ENCODE peak calls at places on chromosomes 12 and 14, in ten cellular contexts. A is astrocyte of the spinal cord, J is cardiac fibroblast, K is lower lobe of right lung, O is pancreas, M is brain microvascular endothelial cell, I is fibroblast of lung, N is fibroblast of mammary gland, Z is stomach, W is endodermal cell. E is an unnamed sample.

GRCh38 chr14:77203611-77204456 is 22.2 kb downstream of the TMEM63C start:
- DNase-seq in W (peak), J (peak), I (no peak), K (no peak), Z (no peak), M (no peak), N (no peak), A (no peak), O (no peak), E (no peak)

GRCh38 chr14:76904100-76904739 is 78.0 kb downstream of the LRRC74A start:
- DNase-seq in M (peak), N (peak), J (peak), I (peak), A (peak), O (no peak), K (no peak), Z (no peak), W (no peak), E (no peak)

GRCh38 chr12:75852143-75852542 is 179.4 kb downstream of the PHLDA1 start:
- DNase-seq in N (peak), O (no peak), A (no peak), W (no peak), K (no peak), Z (no peak), M (no peak), J (no peak), I (no peak), E (no peak)

GRCh38 chr14:23141706-23142467 is 22.8 kb upstream of the CEBPE start:
- DNase-seq in Z (peak), M (peak), I (peak), A (peak), W (no peak), N (peak), K (peak), O (peak), J (peak), E (no peak)

GRCh38 chr14:56650075-56650474 is 70.5 kb downstream of the TMEM260 start:
- DNase-seq in N (no peak), A (no peak), Z (no peak), J (peak), O (no peak), W (no peak), I (no peak), M (no peak), K (no peak), E (no peak)

GRCh38 chr12:87930033-87930432 is 99.2 kb downstream of the C12orf50 start:
- DNase-seq in M (peak), I (peak), J (peak), W (no peak), O (no peak), N (peak), Z (no peak), K (no peak), A (peak), E (no peak)

GRCh38 chr14:36057452-36058142 is 118.9 kb downstream of the PTCSC3 start:
- DNase-seq in W (no peak), J (no peak), A (peak), O (no peak), M (no peak), Z (no peak), N (peak), I (no peak), K (no peak), E (no peak)

GRCh38 chr12:21774358-21775129 is at the start of gene KCNJ8:
- DNase-seq in Z (peak), J (peak), I (peak), O (peak), A (peak), M (peak), N (peak), K (peak), W (peak), E (no peak)

GRCh38 chr12:57089259-57090245 is 638 bp downstream of the NAB2 start:
- DNase-seq in W (peak), N (peak), O (peak), I (peak), Z (peak), K (peak), J (peak), M (peak), A (peak), E (no peak)

GRCh38 chr14:34732802-34733201 is 18.4 kb upstream of the CFL2 start:
- DNase-seq in A (no peak), M (no peak), I (no peak), O (no peak), J (no peak), N (no peak), Z (no peak), K (no peak), W (no peak), E (no peak)

GRCh38 chr14:49187799-49188198 is 398.4 kb downstream of the RPS29 start:
- DNase-seq in N (no peak), W (no peak), A (no peak), M (no peak), I (no peak), K (no peak), O (no peak), Z (no peak), J (no peak), E (no peak)

GRCh38 chr12:47079365-47079893 is at the start of gene PCED1B:
- DNase-seq in N (peak), M (peak), O (peak), A (peak), J (peak), I (peak), K (peak), W (peak), Z (peak), E (peak)

DNA sequence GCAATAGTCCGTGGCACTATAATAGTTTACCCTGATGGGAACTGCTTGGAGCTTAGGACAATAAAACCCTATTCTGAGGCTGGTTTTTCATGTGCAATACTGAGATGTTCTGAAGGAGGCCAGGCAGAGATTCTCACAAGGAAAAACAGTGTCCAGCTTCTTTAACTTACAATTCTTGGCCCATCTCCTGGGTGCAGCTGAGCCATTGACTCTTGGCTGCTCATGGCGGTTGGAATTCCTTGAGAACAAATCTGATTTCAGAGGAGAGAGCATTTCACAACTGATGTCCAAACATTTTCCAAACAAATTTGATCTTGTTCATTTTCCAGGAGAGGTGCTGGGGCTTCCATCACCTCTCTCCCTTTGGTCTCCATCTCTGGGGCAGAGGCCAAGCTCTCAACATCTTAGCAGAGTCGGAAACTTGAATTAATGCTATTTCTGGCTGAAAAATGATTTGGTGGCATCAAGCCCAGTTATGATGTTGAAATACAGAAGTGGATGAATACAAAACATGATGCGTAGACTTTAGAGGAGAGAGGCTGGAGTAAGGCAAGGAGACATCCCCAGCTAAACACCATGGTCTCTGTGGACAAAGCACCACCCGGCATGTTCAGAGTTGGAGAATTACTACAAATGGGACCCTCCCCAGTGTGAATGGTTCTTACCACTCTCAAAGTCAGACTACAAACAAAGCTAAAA is 593.0 kb downstream of the VRK1 start:
- DNase-seq in K (no peak), Z (no peak), W (no peak), O (no peak), A (no peak), J (no peak), I (no peak), M (no peak), N (no peak), E (no peak)
- TF ChIP-seq CTCF in K (no peak), Z (no peak), W (no peak), O (no peak), A (no peak), J (no peak), I (no peak), M (no peak), N (no peak), E (no peak)

DNA sequence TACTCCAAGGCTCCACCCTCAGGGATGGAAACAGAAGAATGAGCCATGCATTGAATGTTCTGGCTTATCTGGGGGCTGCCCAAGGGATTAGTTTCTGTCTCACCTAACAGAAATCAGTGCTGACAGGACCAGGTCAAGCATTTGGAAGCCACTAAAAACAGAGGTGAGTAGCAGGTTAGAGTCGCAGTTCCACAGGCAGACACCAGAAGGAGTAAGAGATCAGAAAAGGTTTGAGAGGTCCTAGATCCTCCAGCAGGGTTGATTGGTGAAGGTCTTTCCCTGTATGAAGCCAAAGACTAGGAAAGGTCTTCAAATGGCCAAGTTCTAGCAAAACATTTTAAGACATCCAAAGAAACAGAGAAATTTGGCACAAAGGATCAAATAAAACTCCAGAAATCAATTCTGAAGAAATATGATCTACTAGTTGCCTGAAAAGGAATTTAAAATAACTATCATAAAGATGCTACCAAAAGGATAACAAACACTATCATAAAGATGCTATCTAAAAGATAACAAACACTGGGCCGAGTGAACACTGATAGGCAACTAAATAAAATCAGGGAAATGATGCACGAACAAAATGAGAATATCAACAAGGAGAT is 19.5 kb upstream of the TTC9 start:
- DNase-seq in W (peak), I (peak), M (peak), A (peak), K (no peak), J (peak), N (peak), Z (peak), O (peak), E (peak)
- TF ChIP-seq CTCF in W (peak), I (peak), M (peak), A (peak), K (peak), J (peak), N (peak), Z (peak), O (peak), E (peak)

GRCh38 chr14:58107041-58107440 is 45.0 kb downstream of the ARMH4 start:
- DNase-seq in W (no peak), A (no peak), Z (no peak), J (no peak), O (no peak), I (no peak), M (no peak), K (no peak), N (no peak), E (no peak)

GRCh38 chr14:58108717-58109116 is 43.3 kb downstream of the ARMH4 start:
- DNase-seq in N (no peak), I (no peak), W (no peak), K (no peak), O (no peak), A (no peak), M (no peak), Z (no peak), J (no peak), E (no peak)

GRCh38 chr14:58107947-58108552 is 44.0 kb downstream of the ARMH4 start:
- DNase-seq in A (peak), Z (no peak), O (peak), J (peak), N (peak), K (no peak), M (peak), W (peak), I (peak), E (peak)

GRCh38 chr14:58106446-58106845 is 45.6 kb downstream of the ARMH4 start:
- DNase-seq in O (no peak), Z (no peak), J (no peak), N (no peak), M (no peak), W (no peak), A (no peak), I (no peak), K (no peak), E (no peak)

DNA sequence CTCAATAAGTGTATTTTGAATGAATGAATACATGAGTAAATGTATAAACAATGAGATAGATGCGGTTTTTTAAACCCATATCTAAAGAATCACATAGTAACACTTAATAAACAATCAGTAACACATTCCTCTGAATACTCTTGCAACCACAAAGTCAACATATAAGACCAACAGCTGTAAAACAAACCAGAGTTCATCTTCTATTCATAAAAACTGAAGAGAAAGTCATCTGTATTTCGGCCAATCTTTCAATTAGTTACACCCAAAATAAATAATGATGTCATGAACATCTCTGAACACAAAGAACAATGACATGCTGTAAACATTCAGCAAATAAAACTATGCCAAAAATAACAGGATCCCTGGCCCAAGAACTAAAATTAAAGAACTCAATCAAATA is 47.2 kb downstream of the ARMH4 start:
- DNase-seq in N (peak), J (peak), K (no peak), O (no peak), A (peak), I (peak), M (peak), Z (no peak), W (no peak), E (peak)
- TF ChIP-seq CTCF in N (no peak), J (no peak), K (no peak), O (no peak), A (no peak), I (no peak), M (no peak), Z (no peak), W (no peak), E (no peak)

GRCh38 chr12:95851609-95852008 is 7.1 kb upstream of the SNRPF start:
- DNase-seq in J (no peak), N (no peak), O (no peak), K (no peak), Z (no peak), I (no peak), M (no peak), W (no peak), A (no peak), E (no peak)

GRCh38 chr12:95852133-95852532 is 6.6 kb upstream of the SNRPF start:
- DNase-seq in J (no peak), N (no peak), I (no peak), A (no peak), O (no peak), W (no peak), K (no peak), Z (no peak), M (no peak), E (no peak)

GRCh38 chr12:95848575-95849388 is 10.0 kb upstream of the SNRPF start:
- DNase-seq in Z (peak), I (peak), O (peak), M (peak), K (no peak), J (peak), W (peak), A (peak), N (peak), E (no peak)
- TF ChIP-seq CTCF in Z (peak), I (peak), O (no peak), M (peak), K (peak), J (peak), W (peak), A (peak), N (peak), E (peak)

GRCh38 chr12:111687952-111688351 is 2.1 kb downstream of the ACAD10 start:
- DNase-seq in A (no peak), I (no peak), O (no peak), N (no peak), J (no peak), Z (no peak), W (no peak), K (no peak), M (no peak), E (no peak)

GRCh38 chr12:111685811-111686573 is at the start of the genes ACAD10 and BRAP:
- DNase-seq in N (peak), K (peak), Z (peak), A (peak), W (peak), O (peak), J (peak), M (peak), I (peak), E (peak)

GRCh38 chr12:111685322-111685810 is 390 bp downstream of the BRAP start:
- DNase-seq in K (peak), A (peak), N (no peak), I (peak), M (no peak), W (no peak), J (no peak), Z (no peak), O (no peak), E (no peak)

GRCh38 chr12:111686574-111687105 is 787 bp downstream of the ACAD10 start:
- DNase-seq in Z (no peak), O (no peak), A (no peak), J (peak), K (no peak), W (no peak), N (peak), M (peak), I (no peak), E (no peak)

GRCh38 chr12:111687255-111687654 is 1.4 kb downstream of the ACAD10 start:
- DNase-seq in I (no peak), K (no peak), W (no peak), O (no peak), A (no peak), Z (no peak), J (no peak), M (no peak), N (no peak), E (no peak)
- TF ChIP-seq CTCF in I (no peak), K (no peak), W (peak), O (no peak), A (peak), Z (no peak), J (no peak), M (peak), N (no peak), E (peak)

GRCh38 chr14:78849952-78850351 is 679.8 kb downstream of the NRXN3 start:
- DNase-seq in J (no peak), Z (no peak), K (no peak), I (no peak), M (no peak), A (no peak), O (no peak), W (no peak), N (no peak), E (no peak)

GRCh38 chr14:78848234-78848820 is 678.2 kb downstream of the NRXN3 start:
- DNase-seq in A (peak), N (peak), W (peak), K (no peak), J (peak), Z (peak), O (peak), I (peak), M (peak), E (peak)

GRCh38 chr14:78851189-78851588 is 681.0 kb downstream of the NRXN3 start:
- DNase-seq in N (no peak), Z (no peak), A (no peak), M (no peak), W (no peak), O (no peak), I (no peak), K (no peak), J (no peak), E (peak)

DNA sequence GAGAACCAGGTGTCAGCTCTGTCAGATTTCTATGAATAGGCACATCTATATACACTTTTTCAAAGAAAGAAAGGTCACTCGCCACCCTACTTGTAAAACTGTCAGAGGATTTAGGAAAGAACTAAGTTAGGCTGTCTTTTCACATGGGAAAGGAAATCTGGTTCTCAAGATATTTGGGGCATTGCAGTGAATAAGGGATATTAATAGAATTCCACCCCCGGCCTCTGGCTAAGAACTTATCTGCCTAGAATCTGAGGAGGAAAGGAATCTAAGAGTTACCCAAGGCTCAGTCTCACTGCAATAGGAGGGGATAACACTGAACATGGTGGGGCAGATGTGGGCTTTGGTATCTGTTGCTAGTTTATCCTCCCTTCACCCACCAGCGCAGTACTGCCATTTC is 677.6 kb downstream of the NRXN3 start:
- DNase-seq in W (no peak), O (no peak), N (no peak), M (no peak), K (no peak), I (no peak), Z (no peak), J (no peak), A (no peak), E (no peak)
- TF ChIP-seq CTCF in W (no peak), O (no peak), N (no peak), M (no peak), K (no peak), I (no peak), Z (no peak), J (no peak), A (no peak), E (no peak)

GRCh38 chr12:8950287-8950574 is 786 bp upstream of the M6PR start:
- DNase-seq in O (no peak), M (no peak), K (no peak), J (no peak), W (no peak), N (no peak), A (no peak), I (no peak), Z (no peak), E (no peak)
- TF ChIP-seq CTCF in O (no peak), M (no peak), K (no peak), J (no peak), W (no peak), N (no peak), A (no peak), I (no peak), Z (no peak), E (no peak)

DNA sequence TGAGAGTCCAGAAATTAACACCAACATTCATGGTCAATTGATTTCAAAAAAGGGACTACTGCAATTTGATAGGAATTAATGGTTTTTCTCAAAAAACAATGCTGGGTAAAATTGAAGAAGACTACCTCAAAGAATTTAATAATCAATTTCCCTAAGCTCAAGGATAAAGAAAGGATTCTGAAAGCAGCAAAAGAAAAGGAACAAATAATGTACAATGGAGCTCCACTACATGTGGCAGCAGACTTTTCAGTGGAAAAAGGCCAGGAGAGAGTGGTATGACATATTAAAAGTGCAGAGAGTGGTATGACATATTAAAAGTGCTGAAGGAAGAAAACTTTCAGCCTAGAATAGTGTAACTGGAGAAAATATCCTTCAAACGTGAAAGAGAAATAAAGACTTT is 15.6 kb upstream of the TAS2R43 start:
- DNase-seq in A (no peak), I (no peak), N (no peak), O (no peak), K (no peak), M (no peak), Z (no peak), W (no peak), J (no peak), E (no peak)
- TF ChIP-seq CTCF in A (no peak), I (no peak), N (no peak), O (no peak), K (no peak), M (no peak), Z (no peak), W (no peak), J (no peak), E (no peak)

E was measured in LNCaP clone FGC.